ENCODE peak calls at places on chromosomes 13 and 19, in four cellular contexts. K is uterus, C is AG09309, N is OCI-LY7. R is an unnamed sample.
A peak's percentile ranks its signal among the peaks of the same experiment; 100 is the strongest.

GRCh38 chr13:91174886-91175501 is 172.5 kb upstream of the MIR17HG start:
- DNase-seq in K (no peak), C (no peak), N (no peak), R (no peak)

GRCh38 chr13:38590796-38591507 is 95.9 kb upstream of the FREM2 start:
- DNase-seq in K (no peak), C (no peak), N (no peak), R (no peak)

GRCh38 chr13:23724196-23724970 is 154.2 kb downstream of the TNFRSF19 start:
- DNase-seq in K (no peak), C (no peak), N (no peak), R (no peak)

GRCh38 chr13:84607614-84608013 is 725.3 kb upstream of the SLITRK1 start:
- DNase-seq in K (no peak), C (peak; percentile 46), N (no peak), R (peak; percentile 56)

GRCh38 chr19:5369962-5370367 is 29.4 kb upstream of the PTPRS start:
- DNase-seq in K (no peak), C (no peak), N (peak; percentile 48), R (no peak)

GRCh38 chr13:103188688-103189326 is 122.6 kb upstream of the SLC10A2 start:
- DNase-seq in K (no peak), C (no peak), N (peak; percentile 13), R (no peak)

GRCh38 chr13:42064259-42064658 is 15.8 kb downstream of the DGKH start:
- DNase-seq in K (no peak), C (no peak), N (no peak), R (no peak)

GRCh38 chr13:106532111-106532929 is 3.1 kb downstream of the EFNB2 start:
- DNase-seq in K (no peak), C (no peak), N (no peak), R (no peak)

GRCh38 chr13:44974056-44974798 is 15.0 kb downstream of the NUFIP1 start:
- DNase-seq in K (no peak), C (no peak), N (no peak), R (no peak)

GRCh38 chr19:8641221-8641907 is 10.9 kb downstream of the NFILZ start:
- DNase-seq in K (no peak), C (no peak), N (no peak), R (no peak)

GRCh38 chr13:102555914-102556553 is 40.8 kb upstream of the TPP2 start:
- DNase-seq in K (no peak), C (no peak), N (peak; percentile 14), R (no peak)

GRCh38 chr19:49340069-49340864 is 5.1 kb downstream of the CD37 start:
- DNase-seq in K (peak; percentile 70), C (no peak), N (peak; percentile 99), R (peak; percentile 31)

GRCh38 chr19:52200044-52200443 is 10.2 kb downstream of the PPP2R1A start:
- DNase-seq in K (peak; percentile 73), C (peak; percentile 28), N (no peak), R (no peak)

GRCh38 chr19:974564-975257 is 9.4 kb upstream of the WDR18 start:
- DNase-seq in K (no peak), C (no peak), N (no peak), R (no peak)

GRCh38 chr19:13132471-13133166 is 14.6 kb downstream of the NACC1 start:
- DNase-seq in K (no peak), C (no peak), N (no peak), R (no peak)

GRCh38 chr13:87677043-87677333 is 5.8 kb downstream of the SLITRK5 start:
- DNase-seq in K (no peak), C (no peak), N (no peak), R (no peak)

GRCh38 chr19:42249149-42249750 is 5.7 kb downstream of the ERF start:
- DNase-seq in K (peak; percentile 22), C (no peak), N (no peak), R (no peak)

GRCh38 chr13:101570410-101570809 is 117.9 kb downstream of the ITGBL1 start:
- DNase-seq in K (no peak), C (no peak), N (no peak), R (no peak)

GRCh38 chr19:11356074-11356397 is 804 bp downstream of the PLPPR2 start:
- DNase-seq in K (no peak), C (no peak), N (no peak), R (no peak)

GRCh38 chr13:78736142-78736541 is 77.2 kb upstream of the OBI1 start:
- DNase-seq in K (no peak), C (no peak), N (no peak), R (peak; percentile 12)

GRCh38 chr13:89695343-89696257 is 1651.9 kb upstream of the MIR17HG start:
- DNase-seq in K (no peak), C (no peak), N (peak; percentile 39), R (peak; percentile 19)

GRCh38 chr19:28494466-28494865 is 718.5 kb downstream of the UQCRFS1 start:
- DNase-seq in K (no peak), C (no peak), N (no peak), R (no peak)

GRCh38 chr13:30844548-30845296 is 61.3 kb upstream of the MEDAG start:
- DNase-seq in K (no peak), C (no peak), N (no peak), R (no peak)

GRCh38 chr13:113597386-113598080 is 13.0 kb downstream of the TFDP1 start:
- DNase-seq in K (no peak), C (no peak), N (no peak), R (no peak)

GRCh38 chr13:113291997-113292862 is 4.8 kb upstream of the LAMP1 start:
- DNase-seq in K (no peak), C (no peak), N (no peak), R (no peak)

GRCh38 chr13:77222000-77222690 is 104.7 kb downstream of the MYCBP2 start:
- DNase-seq in K (no peak), C (no peak), N (no peak), R (no peak)

GRCh38 chr19:42152285-42152684 is 20.0 kb upstream of the POU2F2 start:
- DNase-seq in K (no peak), C (no peak), N (no peak), R (no peak)

GRCh38 chr13:114107686-114108081 is 24.7 kb downstream of the RASA3 start:
- DNase-seq in K (peak; percentile 12), C (no peak), N (no peak), R (no peak)

GRCh38 chr13:85900521-85900920 is 101.3 kb upstream of the SLITRK6 start:
- DNase-seq in K (no peak), C (no peak), N (no peak), R (no peak)

DNA sequence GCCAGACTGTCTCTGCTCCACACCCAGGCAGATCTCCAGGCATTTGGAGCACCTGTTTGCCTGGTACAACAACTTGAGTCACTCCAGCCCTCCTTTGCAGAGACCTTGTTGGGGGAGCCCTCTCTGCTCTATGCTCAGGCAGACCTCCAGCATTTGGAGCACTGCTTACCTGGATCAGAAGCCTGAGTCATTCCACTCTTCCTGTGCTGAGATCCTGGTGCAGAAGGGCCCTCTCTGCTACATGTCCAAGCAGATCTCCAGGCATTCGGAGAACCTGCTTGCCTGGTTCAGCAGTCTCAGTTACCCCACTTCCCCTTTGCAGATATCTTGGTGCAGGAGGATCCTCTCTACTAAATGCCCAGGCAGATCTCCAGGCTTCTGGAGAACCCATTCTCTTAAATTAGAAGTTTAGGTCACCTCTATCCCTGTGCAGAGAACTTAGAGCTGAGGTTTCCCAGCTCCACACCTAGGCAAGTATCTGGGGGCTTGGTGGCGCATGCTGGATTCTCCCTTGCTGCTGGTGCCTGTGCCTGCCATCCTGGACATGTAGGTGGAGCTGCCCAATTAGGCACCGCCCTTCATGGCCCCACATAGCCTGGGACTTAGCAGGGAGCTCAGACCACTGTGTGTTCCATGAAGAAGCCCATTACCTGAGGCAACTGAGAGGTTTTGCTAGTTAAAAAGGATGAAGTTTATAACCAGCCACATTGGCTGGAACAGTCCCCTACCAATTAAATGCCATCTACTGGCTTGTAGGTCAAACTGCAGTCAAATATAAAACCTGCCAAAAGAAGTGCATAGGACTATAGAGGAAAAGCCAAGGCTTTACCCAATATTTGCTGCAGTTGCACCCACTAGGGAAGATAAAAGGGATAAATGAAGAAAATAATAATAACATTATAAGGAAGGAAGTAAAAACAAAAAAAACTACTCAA is 97.6 kb upstream of the SLITRK6 start:
- DNase-seq in K (no peak), C (no peak), N (peak; percentile 4), R (no peak)
- TF ChIP-seq CTCF in K (no peak), C (no peak), N (peak; percentile 68), R (peak; percentile 33)

DNA sequence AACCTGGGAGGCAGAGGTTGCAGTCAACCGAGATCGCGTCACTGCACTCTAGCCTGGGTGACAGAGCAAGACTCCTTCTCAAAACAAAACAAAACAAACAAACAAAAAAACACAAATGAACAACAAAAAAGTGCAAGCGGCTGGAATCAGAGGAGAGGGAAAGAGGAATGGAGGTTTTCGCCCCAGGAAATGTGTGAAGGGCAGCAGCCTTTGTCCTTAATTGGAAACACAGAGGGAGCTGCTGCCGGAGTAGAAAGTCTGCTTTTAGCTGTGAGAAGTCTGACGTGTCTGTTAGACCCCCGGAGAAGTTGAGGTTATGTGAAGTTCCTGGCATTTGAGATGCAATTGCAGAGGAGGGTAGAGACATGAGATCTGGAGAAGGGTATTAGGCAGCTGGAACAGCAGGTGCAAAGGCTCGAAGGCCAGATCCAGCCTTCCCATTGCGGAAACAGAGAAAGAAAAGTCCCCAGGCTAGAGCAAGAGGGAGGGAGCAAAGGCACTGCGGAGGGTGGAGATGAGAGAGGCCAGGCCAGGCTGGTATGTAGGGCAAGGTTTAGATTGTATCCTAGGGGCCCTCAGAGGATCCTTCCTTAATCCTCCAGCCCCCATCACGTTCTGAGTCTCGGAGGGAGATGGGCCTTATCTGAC is 475 bp downstream of the TMIGD2 start:
- DNase-seq in K (no peak), C (no peak), N (no peak), R (no peak)
- H3K4me3 ChIP-seq in K (no peak overlapping the region), C (no peak overlapping the region), N (no peak overlapping the region), R (no peak overlapping the region)

DNA sequence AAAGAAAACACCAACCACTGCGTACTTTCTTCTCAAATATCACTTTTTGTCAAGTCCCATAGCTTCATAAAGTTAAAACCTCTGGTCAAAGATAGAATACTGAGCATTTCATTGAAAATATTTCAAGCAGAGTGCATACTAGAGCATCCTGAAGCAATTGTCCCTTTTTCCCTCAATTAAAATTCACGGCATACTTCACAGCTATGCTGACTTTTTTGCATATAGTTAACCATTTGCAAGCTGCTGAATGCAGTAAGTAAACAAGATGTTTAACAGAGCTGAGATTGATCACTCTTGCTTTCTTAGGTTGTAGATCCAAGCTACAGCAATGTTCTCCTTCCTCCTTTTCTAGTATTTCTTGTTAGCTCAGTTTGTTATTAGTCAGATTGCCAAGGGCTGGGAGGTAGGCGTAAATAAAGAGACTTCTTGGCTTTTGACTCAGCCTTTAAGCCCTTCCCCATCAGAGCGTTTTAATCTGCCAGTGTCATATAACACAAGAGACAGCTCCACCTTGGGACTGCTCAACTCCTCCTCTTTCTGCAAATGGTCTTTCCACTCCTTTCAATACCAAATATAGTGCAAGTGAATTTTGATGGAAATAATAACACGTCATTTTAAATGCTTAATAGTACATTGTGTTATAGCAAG is at the start of gene SLITRK6:
- DNase-seq in K (no peak), C (peak; percentile 7), N (no peak), R (peak; percentile 66)
- TF ChIP-seq CTCF in K (no peak), C (peak; percentile 1), N (no peak), R (peak; percentile 36)

DNA sequence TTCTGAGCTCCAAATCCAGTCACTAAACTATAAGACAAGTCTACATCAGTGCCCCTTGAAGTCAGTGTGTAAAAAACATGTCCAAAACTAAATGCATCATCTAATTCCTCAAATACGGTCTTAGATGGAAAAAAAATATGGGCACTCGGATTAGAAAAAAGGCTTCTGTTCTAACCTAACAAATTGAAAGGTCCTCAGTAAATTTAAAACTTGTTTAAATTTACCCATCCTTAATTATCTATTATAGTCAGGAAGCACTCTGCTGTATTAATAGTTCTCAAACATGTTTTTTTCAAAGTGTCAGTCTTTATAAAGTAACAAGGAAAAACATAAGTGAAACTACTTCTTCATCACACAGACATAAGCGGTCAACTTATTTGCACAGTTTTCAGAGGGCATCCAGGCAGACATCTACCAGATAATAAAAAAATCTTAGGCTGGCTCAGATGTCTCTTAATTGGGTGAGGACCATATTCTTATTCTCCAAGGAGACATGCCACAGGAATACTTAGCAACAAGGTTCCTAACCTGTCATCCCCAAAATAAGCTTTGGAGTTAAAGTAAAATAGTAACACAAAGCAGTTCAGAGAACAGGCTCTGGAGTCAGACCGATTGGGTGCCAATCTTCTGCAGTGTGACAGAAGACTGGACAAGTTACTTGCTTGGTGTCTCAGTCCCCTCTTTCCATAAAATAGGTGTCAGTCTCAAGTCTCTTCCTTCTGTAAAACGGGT is 33.4 kb downstream of the ELF1 start:
- DNase-seq in K (no peak), C (no peak), N (no peak), R (no peak)
- H3K4me3 ChIP-seq in K (no peak overlapping the region), C (no peak overlapping the region), N (peak overlapping the region; percentile 85), R (no peak overlapping the region)